ENCODE peak calls at places on chromosomes 5 and 9, in ten cellular contexts. G is WTC11; E is left lung; M is GM12878; H is pancreas; A is activated CD8-positive, alpha-beta memory T cell treated with anti-CD3 and anti-CD28 coated beads for 48 hours; Z is NCI-H774; K is AG04450; P is HTR-8/SVneo; V is suprapubic skin. O is an unnamed sample.

GRCh38 chr5:97224112-97224750 is 41.2 kb upstream of the RIOK2 start:
- DNase-seq in P (no peak), V (no peak), K (no peak), H (no peak), G (no peak), Z (no peak), A (no peak), E (no peak), M (no peak), O (no peak)

GRCh38 chr9:130931508-130932150 is 7.4 kb downstream of the FIBCD1 start:
- DNase-seq in K (no peak), H (no peak), Z (no peak), V (no peak), E (no peak), G (no peak), M (peak), P (no peak), A (no peak), O (no peak)

GRCh38 chr9:107423540-107423939 is 66.0 kb downstream of the KLF4 start:
- DNase-seq in M (no peak), P (no peak), Z (no peak), V (no peak), A (no peak), H (no peak), E (no peak), G (no peak), K (no peak), O (peak)

GRCh38 chr5:25993701-25994100 is 1044.7 kb downstream of the CDH9 start:
- DNase-seq in V (no peak), Z (no peak), G (no peak), M (no peak), P (no peak), H (no peak), E (no peak), A (no peak), K (no peak), O (no peak)

GRCh38 chr5:67334383-67334782 is 137.8 kb upstream of the CD180 start:
- DNase-seq in Z (no peak), M (no peak), G (no peak), H (no peak), V (no peak), A (no peak), P (no peak), E (no peak), K (no peak), O (no peak)

GRCh38 chr5:61884242-61884855 is 421.7 kb upstream of the KIF2A start:
- DNase-seq in M (no peak), P (no peak), G (no peak), Z (no peak), A (no peak), H (no peak), K (no peak), V (no peak), E (no peak), O (no peak)

GRCh38 chr5:124774002-124774318 is 27.5 kb upstream of the ZNF608 start:
- DNase-seq in A (no peak), K (no peak), G (no peak), M (no peak), P (no peak), H (no peak), E (no peak), V (no peak), Z (no peak), O (no peak)

GRCh38 chr9:75633658-75634057 is 256.8 kb upstream of the PCSK5 start:
- DNase-seq in G (no peak), A (no peak), H (no peak), M (no peak), K (no peak), P (no peak), V (no peak), E (no peak), Z (no peak), O (no peak)

GRCh38 chr5:35312281-35312680 is 82.0 kb upstream of the PRLR start:
- DNase-seq in V (no peak), K (no peak), M (no peak), P (no peak), H (no peak), E (no peak), Z (no peak), A (no peak), G (no peak), O (no peak)

GRCh38 chr5:83551826-83552225 is 80.3 kb downstream of the VCAN start:
- DNase-seq in M (no peak), P (no peak), E (no peak), K (peak), V (no peak), H (no peak), Z (no peak), G (no peak), A (no peak), O (no peak)